ENCODE peak calls at places on chromosomes 11 and 22, in seven cellular contexts. O, Z, W, E, I, G and Y are unnamed samples.

GRCh38 chr11:128456566-128457268 is 130.6 kb downstream of the ETS1 start:
- DNase-seq in O (no peak), Z (no peak), W (no peak), E (no peak), I (no peak), G (no peak), Y (no peak)

GRCh38 chr11:17673951-17674350 is 45.4 kb upstream of the MYOD1 start:
- DNase-seq in O (no peak), Z (no peak), W (peak), E (no peak), I (no peak), G (peak), Y (no peak)

GRCh38 chr11:61974766-61975631 is 7.6 kb upstream of the FTH1 start:
- DNase-seq in O (no peak), Z (no peak), W (no peak), E (peak), I (no peak), G (no peak), Y (peak)

GRCh38 chr11:46003647-46004046 is 81.2 kb downstream of the LARGE2 start:
- DNase-seq in O (no peak), Z (no peak), W (peak), E (no peak), I (no peak), G (no peak), Y (no peak)

GRCh38 chr22:23775779-23776375 is 3.2 kb downstream of the MMP11 start:
- DNase-seq in O (no peak), Z (no peak), W (no peak), E (no peak), I (no peak), G (no peak), Y (no peak)

GRCh38 chr11:47003180-47003877 is 66.8 kb downstream of the CSTPP1 start:
- DNase-seq in O (no peak), Z (no peak), W (no peak), E (peak), I (peak), G (no peak), Y (no peak)

GRCh38 chr22:37443086-37443485 is 15.8 kb upstream of the ELFN2 start:
- DNase-seq in O (no peak), Z (no peak), W (no peak), E (no peak), I (no peak), G (no peak), Y (no peak)

GRCh38 chr11:31480930-31481329 is 28.5 kb downstream of the IMMP1L start:
- DNase-seq in O (no peak), Z (no peak), W (no peak), E (no peak), I (no peak), G (no peak), Y (no peak)

GRCh38 chr22:32322986-32323385 is 34.7 kb upstream of the RFPL3 start:
- DNase-seq in O (no peak), Z (no peak), W (no peak), E (no peak), I (no peak), G (no peak), Y (no peak)

GRCh38 chr11:96579642-96580041 is 189.8 kb downstream of the JRKL start:
- DNase-seq in O (no peak), Z (no peak), W (no peak), E (no peak), I (no peak), G (no peak), Y (no peak)

GRCh38 chr11:16911186-16911585 is 103.0 kb downstream of the PLEKHA7 start:
- DNase-seq in O (no peak), Z (no peak), W (no peak), E (no peak), I (no peak), G (no peak), Y (no peak)

GRCh38 chr22:20232781-20233180 is 35.3 kb downstream of the RTN4R start:
- DNase-seq in O (no peak), Z (no peak), W (no peak), E (no peak), I (no peak), G (no peak), Y (no peak)

GRCh38 chr11:92642146-92642919 is 327.1 kb upstream of the MTNR1B start:
- DNase-seq in O (no peak), Z (no peak), W (no peak), E (no peak), I (no peak), G (peak), Y (no peak)

GRCh38 chr11:83751041-83751440 is 464.9 kb upstream of the CCDC90B start:
- DNase-seq in O (no peak), Z (no peak), W (no peak), E (no peak), I (no peak), G (no peak), Y (no peak)

GRCh38 chr11:45850446-45850845 is 3.2 kb downstream of the CRY2 start:
- DNase-seq in O (no peak), Z (no peak), W (peak), E (no peak), I (no peak), G (no peak), Y (no peak)

GRCh38 chr11:35747638-35748037 is 85.1 kb downstream of the TRIM44 start:
- DNase-seq in O (no peak), Z (no peak), W (no peak), E (peak), I (no peak), G (no peak), Y (no peak)

GRCh38 chr11:103586756-103587155 is 449.7 kb upstream of the DDI1 start:
- DNase-seq in O (no peak), Z (no peak), W (peak), E (no peak), I (no peak), G (no peak), Y (no peak)